ENCODE peak calls at places on chromosome 22, in nine cellular contexts. One of them, this sample, is unnamed.

GRCh38 chr22:35397095-35397904 is 2.6 kb upstream of the MCM5 start:
- DNase-seq in PC-9: no peak
- DNase-seq in heart right ventricle: no peak
- DNase-seq in fibroblast of pulmonary artery: peak; percentile 45
- DNase-seq in neural progenitor cell: no peak
- DNase-seq in DND-41: no peak
- DNase-seq in cardiac fibroblast: peak; percentile 59
- DNase-seq in LNCaP clone FGC: no peak
- DNase-seq in kidney: no peak
- DNase-seq in this sample: no peak

GRCh38 chr22:35018995-35019394 is 47.0 kb upstream of the ISX start:
- DNase-seq in PC-9: no peak
- DNase-seq in heart right ventricle: no peak
- DNase-seq in fibroblast of pulmonary artery: no peak
- DNase-seq in neural progenitor cell: no peak
- DNase-seq in DND-41: no peak
- DNase-seq in cardiac fibroblast: no peak
- DNase-seq in LNCaP clone FGC: no peak
- DNase-seq in kidney: no peak
- DNase-seq in this sample: no peak

GRCh38 chr22:35341090-35341874 is 39.6 kb upstream of the HMOX1 start:
- DNase-seq in PC-9: no peak
- DNase-seq in heart right ventricle: no peak
- DNase-seq in fibroblast of pulmonary artery: no peak
- DNase-seq in neural progenitor cell: no peak
- DNase-seq in DND-41: no peak
- DNase-seq in cardiac fibroblast: no peak
- DNase-seq in LNCaP clone FGC: no peak
- DNase-seq in kidney: peak; percentile 43
- DNase-seq in this sample: no peak

GRCh38 chr22:31929126-31929928 is 15.0 kb upstream of the YWHAH start:
- DNase-seq in PC-9: no peak
- DNase-seq in heart right ventricle: no peak
- DNase-seq in fibroblast of pulmonary artery: no peak
- DNase-seq in neural progenitor cell: no peak
- DNase-seq in DND-41: no peak
- DNase-seq in cardiac fibroblast: no peak
- DNase-seq in LNCaP clone FGC: no peak
- DNase-seq in kidney: peak; percentile 30
- DNase-seq in this sample: peak; percentile 13

GRCh38 chr22:28955817-28956216 is 72.4 kb downstream of the ZNRF3 start:
- DNase-seq in PC-9: no peak
- DNase-seq in heart right ventricle: no peak
- DNase-seq in fibroblast of pulmonary artery: no peak
- DNase-seq in neural progenitor cell: no peak
- DNase-seq in DND-41: peak; percentile 97
- DNase-seq in cardiac fibroblast: no peak
- DNase-seq in LNCaP clone FGC: no peak
- DNase-seq in kidney: no peak
- DNase-seq in this sample: no peak

GRCh38 chr22:33114570-33114969 is 56.4 kb upstream of the SYN3 start:
- DNase-seq in PC-9: no peak
- DNase-seq in heart right ventricle: no peak
- DNase-seq in fibroblast of pulmonary artery: no peak
- DNase-seq in neural progenitor cell: no peak
- DNase-seq in DND-41: no peak
- DNase-seq in cardiac fibroblast: no peak
- DNase-seq in LNCaP clone FGC: no peak
- DNase-seq in kidney: no peak
- DNase-seq in this sample: no peak

GRCh38 chr22:38835888-38836301 is 7.9 kb downstream of the NPTXR start:
- DNase-seq in PC-9: no peak
- DNase-seq in heart right ventricle: no peak
- DNase-seq in fibroblast of pulmonary artery: no peak
- DNase-seq in neural progenitor cell: no peak
- DNase-seq in DND-41: no peak
- DNase-seq in cardiac fibroblast: no peak
- DNase-seq in LNCaP clone FGC: no peak
- DNase-seq in kidney: no peak
- DNase-seq in this sample: peak; percentile 8

GRCh38 chr22:35425546-35425945 is 25.6 kb downstream of the MCM5 start:
- DNase-seq in PC-9: no peak
- DNase-seq in heart right ventricle: no peak
- DNase-seq in fibroblast of pulmonary artery: no peak
- DNase-seq in neural progenitor cell: no peak
- DNase-seq in DND-41: no peak
- DNase-seq in cardiac fibroblast: no peak
- DNase-seq in LNCaP clone FGC: no peak
- DNase-seq in kidney: peak; percentile 19
- DNase-seq in this sample: no peak

GRCh38 chr22:20588843-20589581 is 81.6 kb downstream of the MED15 start:
- DNase-seq in PC-9: no peak
- DNase-seq in heart right ventricle: no peak
- DNase-seq in fibroblast of pulmonary artery: no peak
- DNase-seq in neural progenitor cell: no peak
- DNase-seq in DND-41: no peak
- DNase-seq in cardiac fibroblast: no peak
- DNase-seq in LNCaP clone FGC: no peak
- DNase-seq in kidney: peak; percentile 49
- DNase-seq in this sample: no peak

GRCh38 chr22:20586403-20586745 is 79.0 kb downstream of the MED15 start:
- DNase-seq in PC-9: no peak
- DNase-seq in heart right ventricle: no peak
- DNase-seq in fibroblast of pulmonary artery: no peak
- DNase-seq in neural progenitor cell: no peak
- DNase-seq in DND-41: no peak
- DNase-seq in cardiac fibroblast: no peak
- DNase-seq in LNCaP clone FGC: no peak
- DNase-seq in kidney: peak; percentile 71
- DNase-seq in this sample: no peak

GRCh38 chr22:20588092-20588842 is 80.9 kb downstream of the MED15 start:
- DNase-seq in PC-9: no peak
- DNase-seq in heart right ventricle: no peak
- DNase-seq in fibroblast of pulmonary artery: no peak
- DNase-seq in neural progenitor cell: no peak
- DNase-seq in DND-41: no peak
- DNase-seq in cardiac fibroblast: no peak
- DNase-seq in LNCaP clone FGC: no peak
- DNase-seq in kidney: peak; percentile 59
- DNase-seq in this sample: no peak

GRCh38 chr22:20585640-20586402 is 78.4 kb downstream of the MED15 start:
- DNase-seq in PC-9: no peak
- DNase-seq in heart right ventricle: no peak
- DNase-seq in fibroblast of pulmonary artery: no peak
- DNase-seq in neural progenitor cell: no peak
- DNase-seq in DND-41: no peak
- DNase-seq in cardiac fibroblast: no peak
- DNase-seq in LNCaP clone FGC: no peak
- DNase-seq in kidney: peak; percentile 58
- DNase-seq in this sample: no peak

GRCh38 chr22:20587206-20587958 is 80.0 kb downstream of the MED15 start:
- DNase-seq in PC-9: no peak
- DNase-seq in heart right ventricle: no peak
- DNase-seq in fibroblast of pulmonary artery: no peak
- DNase-seq in neural progenitor cell: no peak
- DNase-seq in DND-41: no peak
- DNase-seq in cardiac fibroblast: no peak
- DNase-seq in LNCaP clone FGC: no peak
- DNase-seq in kidney: peak; percentile 60
- DNase-seq in this sample: no peak
- H3K4me3 ChIP-seq in PC-9: no peak overlapping the region
- H3K4me3 ChIP-seq in heart right ventricle: no peak overlapping the region
- H3K4me3 ChIP-seq in fibroblast of pulmonary artery: no peak overlapping the region
- H3K4me3 ChIP-seq in neural progenitor cell: no peak overlapping the region
- H3K4me3 ChIP-seq in DND-41: no peak overlapping the region
- H3K4me3 ChIP-seq in cardiac fibroblast: no peak overlapping the region
- H3K4me3 ChIP-seq in LNCaP clone FGC: no peak overlapping the region
- H3K4me3 ChIP-seq in kidney: no peak overlapping the region
- H3K4me3 ChIP-seq in this sample: no peak overlapping the region

DNA sequence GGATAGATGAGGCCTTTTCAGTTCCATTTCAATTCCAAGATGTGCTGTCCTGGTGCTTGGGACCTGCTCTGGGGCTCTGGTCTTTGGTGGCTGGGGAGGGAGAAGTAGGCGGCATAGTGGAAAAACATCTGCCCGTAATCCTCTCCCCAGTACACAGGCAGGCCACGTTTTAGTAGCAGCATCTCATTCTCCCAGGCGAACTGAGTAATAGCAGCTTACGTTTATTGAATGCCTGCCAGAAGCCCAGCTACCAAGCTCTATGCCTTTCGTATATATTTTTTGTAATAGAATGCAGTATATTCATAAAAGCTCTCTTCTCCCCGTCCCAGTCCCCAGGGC is 11.4 kb downstream of the ACO2 start:
- DNase-seq in PC-9: no peak
- DNase-seq in heart right ventricle: no peak
- DNase-seq in fibroblast of pulmonary artery: peak; percentile 45
- DNase-seq in neural progenitor cell: no peak
- DNase-seq in DND-41: no peak
- DNase-seq in cardiac fibroblast: peak; percentile 50
- DNase-seq in LNCaP clone FGC: no peak
- DNase-seq in kidney: no peak
- DNase-seq in this sample: peak; percentile 72
- H3K4me3 ChIP-seq in PC-9: no peak overlapping the region
- H3K4me3 ChIP-seq in heart right ventricle: no peak overlapping the region
- H3K4me3 ChIP-seq in fibroblast of pulmonary artery: no peak overlapping the region
- H3K4me3 ChIP-seq in neural progenitor cell: peak overlapping the region; percentile 23
- H3K4me3 ChIP-seq in DND-41: no peak overlapping the region
- H3K4me3 ChIP-seq in cardiac fibroblast: no peak overlapping the region
- H3K4me3 ChIP-seq in LNCaP clone FGC: no peak overlapping the region
- H3K4me3 ChIP-seq in kidney: no peak overlapping the region
- H3K4me3 ChIP-seq in this sample: no peak overlapping the region

GRCh38 chr22:19646383-19646782 is 67.9 kb upstream of the SEPTIN5 start:
- DNase-seq in PC-9: no peak
- DNase-seq in heart right ventricle: no peak
- DNase-seq in fibroblast of pulmonary artery: no peak
- DNase-seq in neural progenitor cell: no peak
- DNase-seq in DND-41: no peak
- DNase-seq in cardiac fibroblast: no peak
- DNase-seq in LNCaP clone FGC: no peak
- DNase-seq in kidney: no peak
- DNase-seq in this sample: no peak

GRCh38 chr22:19645391-19645790 is 68.9 kb upstream of the SEPTIN5 start:
- DNase-seq in PC-9: no peak
- DNase-seq in heart right ventricle: no peak
- DNase-seq in fibroblast of pulmonary artery: no peak
- DNase-seq in neural progenitor cell: no peak
- DNase-seq in DND-41: no peak
- DNase-seq in cardiac fibroblast: no peak
- DNase-seq in LNCaP clone FGC: no peak
- DNase-seq in kidney: no peak
- DNase-seq in this sample: no peak

GRCh38 chr22:19645905-19646304 is 68.4 kb upstream of the SEPTIN5 start:
- DNase-seq in PC-9: no peak
- DNase-seq in heart right ventricle: no peak
- DNase-seq in fibroblast of pulmonary artery: no peak
- DNase-seq in neural progenitor cell: no peak
- DNase-seq in DND-41: no peak
- DNase-seq in cardiac fibroblast: no peak
- DNase-seq in LNCaP clone FGC: no peak
- DNase-seq in kidney: no peak
- DNase-seq in this sample: no peak

GRCh38 chr22:19643448-19644313 is 70.6 kb upstream of the SEPTIN5 start:
- DNase-seq in PC-9: no peak
- DNase-seq in heart right ventricle: no peak
- DNase-seq in fibroblast of pulmonary artery: no peak
- DNase-seq in neural progenitor cell: no peak
- DNase-seq in DND-41: no peak
- DNase-seq in cardiac fibroblast: no peak
- DNase-seq in LNCaP clone FGC: no peak
- DNase-seq in kidney: no peak
- DNase-seq in this sample: no peak

DNA sequence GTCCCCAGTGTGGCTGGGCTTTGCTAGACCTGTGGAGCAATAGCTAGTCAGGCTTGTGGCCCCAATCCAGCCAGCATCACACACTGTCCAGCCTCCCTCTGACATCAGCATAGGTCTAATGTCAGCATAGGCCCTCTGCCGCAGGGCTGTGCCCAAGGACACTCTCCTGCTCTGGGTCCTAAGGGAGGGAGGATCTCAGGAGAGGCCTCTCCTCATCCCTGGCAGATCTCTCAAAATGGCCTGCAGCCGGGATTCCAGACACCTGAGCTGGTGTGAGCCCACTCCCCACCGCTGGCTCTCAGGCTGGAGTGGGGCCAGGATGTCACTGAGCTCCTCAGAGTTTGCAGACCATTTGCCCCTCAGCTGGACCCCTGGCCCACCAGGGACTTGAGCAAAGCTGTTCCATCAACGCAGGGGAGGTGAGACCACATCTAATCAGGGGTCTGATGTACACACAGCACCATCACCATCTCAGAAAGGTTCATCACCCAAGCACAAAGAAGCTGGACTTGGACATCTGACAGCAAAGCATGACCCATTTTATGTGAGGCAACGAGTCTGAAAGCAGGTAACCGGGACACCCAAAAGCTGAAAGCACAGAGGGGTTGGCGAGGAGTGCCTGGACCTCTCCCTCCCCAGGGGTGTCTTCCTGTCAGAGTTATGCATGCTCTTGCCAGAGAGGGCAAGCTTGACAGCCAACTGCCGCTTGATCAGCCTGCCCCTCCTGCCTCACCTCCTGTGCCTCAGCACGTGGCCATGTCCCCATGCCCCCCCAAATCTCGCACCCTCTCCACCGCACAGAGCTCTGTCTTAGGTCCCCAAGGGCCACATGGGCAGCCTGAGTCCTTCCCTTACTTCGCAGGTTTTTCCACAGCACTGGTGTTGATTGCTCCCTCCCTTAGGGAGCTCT is 69.7 kb upstream of the SEPTIN5 start:
- DNase-seq in PC-9: no peak
- DNase-seq in heart right ventricle: no peak
- DNase-seq in fibroblast of pulmonary artery: no peak
- DNase-seq in neural progenitor cell: no peak
- DNase-seq in DND-41: no peak
- DNase-seq in cardiac fibroblast: no peak
- DNase-seq in LNCaP clone FGC: no peak
- DNase-seq in kidney: peak; percentile 88
- DNase-seq in this sample: no peak
- H3K4me3 ChIP-seq in PC-9: no peak overlapping the region
- H3K4me3 ChIP-seq in heart right ventricle: no peak overlapping the region
- H3K4me3 ChIP-seq in fibroblast of pulmonary artery: no peak overlapping the region
- H3K4me3 ChIP-seq in neural progenitor cell: no peak overlapping the region
- H3K4me3 ChIP-seq in DND-41: no peak overlapping the region
- H3K4me3 ChIP-seq in cardiac fibroblast: no peak overlapping the region
- H3K4me3 ChIP-seq in LNCaP clone FGC: no peak overlapping the region
- H3K4me3 ChIP-seq in kidney: no peak overlapping the region
- H3K4me3 ChIP-seq in this sample: no peak overlapping the region

GRCh38 chr22:30219668-30220278 is 26.8 kb downstream of the LIF start:
- DNase-seq in PC-9: no peak
- DNase-seq in heart right ventricle: no peak
- DNase-seq in fibroblast of pulmonary artery: no peak
- DNase-seq in neural progenitor cell: no peak
- DNase-seq in DND-41: peak; percentile 39
- DNase-seq in cardiac fibroblast: no peak
- DNase-seq in LNCaP clone FGC: no peak
- DNase-seq in kidney: no peak
- DNase-seq in this sample: no peak

GRCh38 chr22:30220338-30221009 is 26.1 kb downstream of the LIF start:
- DNase-seq in PC-9: no peak
- DNase-seq in heart right ventricle: no peak
- DNase-seq in fibroblast of pulmonary artery: no peak
- DNase-seq in neural progenitor cell: no peak
- DNase-seq in DND-41: no peak
- DNase-seq in cardiac fibroblast: no peak
- DNase-seq in LNCaP clone FGC: no peak
- DNase-seq in kidney: no peak
- DNase-seq in this sample: no peak

GRCh38 chr22:30222321-30222720 is 24.2 kb downstream of the LIF start:
- DNase-seq in PC-9: no peak
- DNase-seq in heart right ventricle: no peak
- DNase-seq in fibroblast of pulmonary artery: no peak
- DNase-seq in neural progenitor cell: no peak
- DNase-seq in DND-41: no peak
- DNase-seq in cardiac fibroblast: no peak
- DNase-seq in LNCaP clone FGC: no peak
- DNase-seq in kidney: no peak
- DNase-seq in this sample: no peak

GRCh38 chr22:30223303-30223702 is 23.3 kb downstream of the LIF start:
- DNase-seq in PC-9: no peak
- DNase-seq in heart right ventricle: no peak
- DNase-seq in fibroblast of pulmonary artery: no peak
- DNase-seq in neural progenitor cell: no peak
- DNase-seq in DND-41: peak; percentile 32
- DNase-seq in cardiac fibroblast: no peak
- DNase-seq in LNCaP clone FGC: no peak
- DNase-seq in kidney: no peak
- DNase-seq in this sample: no peak

DNA sequence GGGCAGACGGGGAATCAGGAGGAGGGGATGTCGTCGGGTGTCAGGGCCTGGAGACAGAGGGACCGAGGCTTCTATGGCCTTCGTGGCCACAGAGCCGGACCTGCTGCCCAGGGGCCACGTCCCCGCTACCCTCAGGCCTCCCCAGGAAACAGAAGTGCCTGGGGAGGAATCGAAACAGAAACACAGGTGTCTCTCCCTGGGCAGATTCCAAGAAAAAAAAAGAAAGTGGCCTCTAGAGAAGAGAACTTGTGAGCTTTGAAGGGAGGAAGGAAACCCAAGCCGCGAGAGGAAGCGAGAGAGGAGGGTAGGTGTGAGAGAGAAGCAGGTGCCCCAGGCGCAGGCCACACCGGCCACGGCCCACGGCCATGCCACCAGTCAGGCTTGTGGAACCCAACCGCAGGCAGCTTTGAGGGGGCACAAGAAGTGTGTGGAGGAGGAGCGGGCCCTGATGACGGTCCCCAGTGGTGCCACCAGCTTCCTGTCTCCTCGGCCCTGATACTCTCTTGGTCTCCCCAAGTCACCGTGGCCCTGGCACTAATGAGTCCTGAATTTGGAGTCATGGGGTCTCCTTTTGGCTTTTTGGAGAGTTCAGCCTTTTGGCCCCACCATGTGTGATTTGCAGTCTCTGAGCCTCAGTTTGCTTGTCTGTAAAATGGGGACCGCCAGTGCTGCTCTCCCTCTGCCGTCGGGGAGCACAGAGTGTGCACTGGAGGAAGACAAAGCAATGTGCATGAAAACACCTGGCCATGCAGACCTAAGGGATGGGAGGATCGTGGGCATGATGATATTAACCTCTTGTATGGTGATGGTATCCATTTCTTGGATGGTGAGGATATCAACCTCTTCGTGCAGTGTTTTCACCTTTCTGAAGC is 25.2 kb downstream of the LIF start:
- DNase-seq in PC-9: no peak
- DNase-seq in heart right ventricle: no peak
- DNase-seq in fibroblast of pulmonary artery: no peak
- DNase-seq in neural progenitor cell: no peak
- DNase-seq in DND-41: peak; percentile 98
- DNase-seq in cardiac fibroblast: no peak
- DNase-seq in LNCaP clone FGC: no peak
- DNase-seq in kidney: no peak
- DNase-seq in this sample: no peak
- H3K4me3 ChIP-seq in PC-9: no peak overlapping the region
- H3K4me3 ChIP-seq in heart right ventricle: no peak overlapping the region
- H3K4me3 ChIP-seq in fibroblast of pulmonary artery: no peak overlapping the region
- H3K4me3 ChIP-seq in neural progenitor cell: no peak overlapping the region
- H3K4me3 ChIP-seq in DND-41: no peak overlapping the region
- H3K4me3 ChIP-seq in cardiac fibroblast: no peak overlapping the region
- H3K4me3 ChIP-seq in LNCaP clone FGC: no peak overlapping the region
- H3K4me3 ChIP-seq in kidney: no peak overlapping the region
- H3K4me3 ChIP-seq in this sample: no peak overlapping the region

This sample was measured in skeletal muscle cell.